ENCODE peak calls at places on chromosomes 5 and 9, in five cellular contexts. L is IMR-90, B is endothelial cell, J is tibial nerve, N is type B pancreatic cell. Y is an unnamed sample.

GRCh38 chr9:82680179-82680935 is 382.6 kb downstream of the RASEF start:
- DNase-seq in L (no peak), B (no peak), J (no peak), N (no peak), Y (peak)

GRCh38 chr5:113294341-113295110 is 140.3 kb downstream of the TSSK1B start:
- DNase-seq in L (peak), B (peak), J (peak), N (peak), Y (peak)

GRCh38 chr9:132412089-132412488 is 2.1 kb downstream of the CFAP77 start:
- DNase-seq in L (no peak), B (peak), J (no peak), N (no peak), Y (peak)

GRCh38 chr9:75071530-75072122 is 16.3 kb downstream of the NMRK1 start:
- DNase-seq in L (no peak), B (no peak), J (no peak), N (no peak), Y (no peak)

GRCh38 chr5:17346811-17347210 is 129.4 kb downstream of the BASP1 start:
- DNase-seq in L (peak), B (no peak), J (no peak), N (no peak), Y (no peak)

GRCh38 chr5:23473915-23474679 is 33.3 kb upstream of the PRDM9 start:
- DNase-seq in L (no peak), B (no peak), J (no peak), N (no peak), Y (no peak)

GRCh38 chr5:54718647-54719046 is 201.1 kb downstream of the SNX18 start:
- DNase-seq in L (no peak), B (no peak), J (peak), N (no peak), Y (no peak)

GRCh38 chr9:113387560-113388230 is 10.9 kb upstream of the HDHD3 start:
- DNase-seq in L (no peak), B (no peak), J (no peak), N (no peak), Y (no peak)

GRCh38 chr5:32842798-32843531 is 131.8 kb downstream of the NPR3 start:
- DNase-seq in L (no peak), B (no peak), J (no peak), N (no peak), Y (no peak)

GRCh38 chr9:82682431-82682830 is 380.5 kb downstream of the RASEF start:
- DNase-seq in L (no peak), B (no peak), J (no peak), N (no peak), Y (no peak)

GRCh38 chr9:93895535-93895934 is 59.6 kb downstream of the BARX1 start:
- DNase-seq in L (no peak), B (no peak), J (no peak), N (peak), Y (no peak)

GRCh38 chr5:2006193-2006970 is 123.7 kb upstream of the IRX4 start:
- DNase-seq in L (no peak), B (no peak), J (no peak), N (no peak), Y (no peak)

GRCh38 chr9:77488439-77489126 is 159.5 kb downstream of the GNA14 start:
- DNase-seq in L (peak), B (no peak), J (no peak), N (no peak), Y (no peak)

GRCh38 chr5:58666598-58667595 is 84.0 kb downstream of the RAB3C start:
- DNase-seq in L (no peak), B (no peak), J (no peak), N (no peak), Y (no peak)

GRCh38 chr5:95042040-95042439 is 242.9 kb downstream of the MCTP1 start:
- DNase-seq in L (no peak), B (no peak), J (no peak), N (no peak), Y (no peak)

GRCh38 chr9:105309531-105309931 is 65.1 kb downstream of the SLC44A1 start:
- DNase-seq in L (no peak), B (no peak), J (no peak), N (no peak), Y (no peak)

GRCh38 chr5:140349244-140349643 is 2.8 kb upstream of the HBEGF start:
- DNase-seq in L (peak), B (no peak), J (no peak), N (no peak), Y (no peak)

GRCh38 chr9:130292104-130292503 is 26.5 kb downstream of the HMCN2 start:
- DNase-seq in L (no peak), B (no peak), J (peak), N (no peak), Y (no peak)

GRCh38 chr9:111812337-111812736 is 17.6 kb upstream of the SHOC1 start:
- DNase-seq in L (no peak), B (no peak), J (no peak), N (no peak), Y (no peak)

GRCh38 chr9:69975681-69976080 is 68.0 kb upstream of the MAMDC2 start:
- DNase-seq in L (peak), B (no peak), J (no peak), N (no peak), Y (no peak)

GRCh38 chr9:136618578-136619547 is 43.9 kb upstream of the EGFL7 start:
- DNase-seq in L (no peak), B (no peak), J (no peak), N (no peak), Y (no peak)

GRCh38 chr9:69131682-69132081 is 42.4 kb upstream of the TJP2 start:
- DNase-seq in L (peak), B (no peak), J (peak), N (peak), Y (no peak)

GRCh38 chr9:116208417-116209232 is 55.0 kb downstream of the PAPPA start:
- DNase-seq in L (peak), B (no peak), J (no peak), N (no peak), Y (no peak)
- TF ChIP-seq CTCF in L (peak), B (no peak), J (no peak), N (no peak), Y (no peak)

DNA sequence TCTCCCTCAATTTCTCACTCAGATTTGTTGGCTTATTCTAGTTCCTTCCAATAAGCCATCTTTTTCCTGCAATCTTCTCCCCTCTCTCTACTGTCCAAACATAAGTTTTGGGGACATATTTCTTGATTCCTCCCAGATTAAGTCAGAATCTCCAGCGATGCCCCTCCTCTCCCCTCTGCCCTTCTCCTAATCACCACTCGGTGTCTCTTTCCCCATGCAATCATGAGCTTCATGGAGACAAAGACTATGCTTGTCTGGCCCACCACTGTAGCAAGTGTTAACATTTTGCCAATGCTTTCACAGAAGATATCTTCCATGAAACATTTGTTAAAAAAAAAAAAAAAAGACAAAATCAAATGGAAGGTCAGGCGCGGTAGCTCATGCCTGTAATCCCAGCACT is 42.4 kb downstream of the PDE6A start:
- DNase-seq in L (no peak), B (no peak), J (no peak), N (no peak), Y (no peak)
- TF ChIP-seq CTCF in L (no peak), B (no peak), J (no peak), N (peak), Y (no peak)

GRCh38 chr9:108933641-108934322 is at the start of gene ELP1:
- DNase-seq in L (peak), B (peak), J (peak), N (peak), Y (peak)
- TF ChIP-seq CTCF in L (peak), B (no peak), J (peak), N (peak), Y (no peak)

GRCh38 chr5:160514191-160514590 is 92.5 kb downstream of the PTTG1 start:
- DNase-seq in L (no peak), B (no peak), J (no peak), N (no peak), Y (no peak)
- TF ChIP-seq CTCF in L (no peak), B (no peak), J (no peak), N (no peak), Y (no peak)

DNA sequence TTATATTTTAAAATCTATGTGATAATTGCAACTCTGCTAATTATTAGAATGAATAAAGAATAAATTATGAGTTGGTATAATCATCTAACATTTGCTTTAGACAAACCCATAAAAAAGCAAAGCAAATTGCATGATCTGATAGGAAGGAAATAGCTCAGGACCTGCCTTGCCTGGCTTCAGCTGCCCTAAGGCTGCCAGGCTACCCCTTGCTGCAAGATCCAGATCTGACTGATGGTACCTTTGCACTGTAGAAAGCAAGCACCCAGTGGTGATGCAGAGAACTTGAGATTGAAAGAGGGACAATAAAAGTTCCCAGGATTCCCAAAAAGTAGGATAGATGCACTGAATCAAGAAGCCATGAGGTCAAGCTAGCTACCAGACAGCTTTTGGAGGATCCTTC is 100.9 kb upstream of the FSTL4 start:
- DNase-seq in L (no peak), B (no peak), J (no peak), N (no peak), Y (no peak)
- TF ChIP-seq CTCF in L (no peak), B (no peak), J (no peak), N (no peak), Y (no peak)

GRCh38 chr5:80933061-80933460 is 27.1 kb upstream of the RASGRF2 start:
- DNase-seq in L (peak), B (no peak), J (no peak), N (no peak), Y (no peak)

GRCh38 chr5:80937591-80937990 is 22.6 kb upstream of the RASGRF2 start:
- DNase-seq in L (peak), B (no peak), J (no peak), N (no peak), Y (no peak)

GRCh38 chr5:80935811-80936385 is 24.3 kb upstream of the RASGRF2 start:
- DNase-seq in L (no peak), B (no peak), J (no peak), N (no peak), Y (no peak)

GRCh38 chr5:80931423-80931822 is 28.7 kb upstream of the RASGRF2 start:
- DNase-seq in L (no peak), B (no peak), J (no peak), N (no peak), Y (no peak)

DNA sequence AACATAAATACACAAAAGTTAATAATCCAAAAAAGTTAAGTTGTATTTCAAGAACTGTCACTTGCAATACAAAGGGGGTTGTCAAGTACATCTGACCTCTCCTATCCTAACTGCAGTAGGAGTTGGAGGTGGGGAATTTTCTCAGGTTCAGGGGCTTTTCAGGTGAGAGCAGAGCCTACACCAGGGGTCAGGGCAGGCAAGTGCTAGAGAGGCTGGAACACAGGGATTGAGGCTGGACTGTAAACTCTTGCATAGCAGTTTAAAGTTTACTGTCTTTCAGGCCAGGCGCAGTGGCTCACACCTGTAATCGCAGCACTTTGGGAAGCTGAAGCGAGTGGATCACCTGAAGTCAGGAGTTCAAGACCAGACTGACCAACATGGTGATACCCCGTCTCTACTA is 25.4 kb upstream of the RASGRF2 start:
- DNase-seq in L (no peak), B (no peak), J (no peak), N (no peak), Y (no peak)
- TF ChIP-seq CTCF in L (no peak), B (no peak), J (no peak), N (no peak), Y (no peak)

GRCh38 chr5:138570871-138571270 is 4.3 kb downstream of the HSPA9 start:
- DNase-seq in L (no peak), B (no peak), J (no peak), N (no peak), Y (no peak)

GRCh38 chr5:138569759-138570158 is 5.4 kb downstream of the HSPA9 start:
- DNase-seq in L (peak), B (no peak), J (no peak), N (no peak), Y (no peak)

GRCh38 chr5:138565100-138565821 is 9.9 kb downstream of the HSPA9 start:
- DNase-seq in L (no peak), B (no peak), J (no peak), N (no peak), Y (no peak)

GRCh38 chr5:138566792-138567191 is 8.4 kb downstream of the HSPA9 start:
- DNase-seq in L (no peak), B (no peak), J (no peak), N (no peak), Y (no peak)

GRCh38 chr5:138568061-138568824 is 7.0 kb downstream of the HSPA9 start:
- DNase-seq in L (peak), B (no peak), J (no peak), N (no peak), Y (no peak)
- TF ChIP-seq CTCF in L (no peak), B (no peak), J (no peak), N (peak), Y (no peak)

DNA sequence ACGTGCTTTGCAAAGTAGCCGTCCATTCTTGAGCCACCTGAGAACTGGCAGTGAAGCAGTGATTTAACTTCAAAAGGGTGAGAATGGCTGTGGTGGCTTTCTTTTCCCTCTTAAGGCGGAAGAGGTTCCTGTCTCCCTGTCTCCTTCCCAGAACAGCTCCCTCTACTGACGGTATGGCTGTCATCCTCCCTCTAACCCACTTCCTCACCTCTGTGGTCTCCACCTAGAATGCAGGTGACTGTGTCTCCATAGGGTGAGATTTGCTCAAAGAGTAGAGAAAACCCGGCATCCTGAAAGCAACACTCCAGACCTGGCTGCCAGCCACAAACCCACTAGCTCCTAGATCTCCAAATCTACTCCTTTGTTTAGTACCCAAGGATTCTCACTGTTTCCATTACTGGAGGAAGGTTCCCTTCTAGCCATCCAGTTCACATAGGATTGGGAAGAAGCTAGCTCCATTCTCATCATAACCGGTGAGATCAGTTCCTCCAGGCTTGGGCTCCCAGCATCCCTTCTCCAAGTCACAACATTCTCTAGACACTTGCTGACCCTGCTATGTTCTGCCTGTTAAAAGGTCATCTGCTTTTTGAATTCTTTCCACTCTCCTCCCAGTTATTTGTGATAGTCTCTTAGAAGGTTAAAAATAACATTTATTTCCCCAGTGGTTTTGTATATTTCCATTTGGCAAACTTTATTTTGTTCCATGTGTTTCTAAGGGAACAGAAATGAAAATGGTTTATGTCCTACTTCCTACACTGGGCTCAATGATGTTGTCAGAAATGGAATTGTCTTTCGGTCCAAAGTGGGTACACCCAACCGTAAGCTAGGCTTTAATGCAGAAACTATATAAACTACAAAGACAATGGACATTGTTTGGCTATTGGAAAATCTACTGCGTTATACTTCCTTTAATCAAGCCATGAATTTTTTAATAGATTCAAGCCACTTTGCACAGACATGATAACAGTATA is 269.4 kb downstream of the CWC27 start:
- DNase-seq in L (no peak), B (no peak), J (no peak), N (no peak), Y (no peak)
- TF ChIP-seq CTCF in L (peak), B (no peak), J (no peak), N (peak), Y (peak)

GRCh38 chr9:35756743-35757526 is 2.9 kb upstream of the MSMP start:
- DNase-seq in L (no peak), B (peak), J (no peak), N (no peak), Y (peak)
- TF ChIP-seq CTCF in L (no peak), B (no peak), J (peak), N (peak), Y (peak)

DNA sequence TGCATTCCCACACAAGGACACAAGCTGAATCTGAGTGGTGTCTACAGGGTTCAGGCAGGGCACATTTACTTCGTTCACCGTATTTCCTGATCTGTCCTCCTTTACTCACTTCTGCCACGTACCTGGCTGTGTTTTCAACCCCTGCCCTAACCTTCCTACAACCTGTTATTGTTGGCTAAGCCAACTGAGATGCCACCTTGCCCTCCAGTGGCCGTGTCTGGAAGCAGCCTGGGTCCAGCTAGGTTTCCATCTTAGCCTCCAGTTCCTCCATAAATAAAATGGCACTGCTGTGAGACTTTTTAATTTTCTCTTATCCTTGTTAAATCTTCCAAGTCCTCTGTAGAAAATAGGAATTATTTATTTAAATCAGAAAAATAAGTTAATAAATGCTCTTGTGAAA is 64.8 kb downstream of the ATP10B start:
- DNase-seq in L (no peak), B (peak), J (no peak), N (no peak), Y (no peak)
- TF ChIP-seq CTCF in L (no peak), B (peak), J (no peak), N (peak), Y (peak)

Y was measured in glutamatergic neuron.